ENCODE peak calls at places on chromosomes 11 and 22, in four cellular contexts. X, V, W and L are unnamed samples.

GRCh38 chr11:115447273-115447864 is 56.8 kb downstream of the CADM1 start:
- DNase-seq in X (no peak), V (no peak), W (no peak), L (no peak)

GRCh38 chr11:45852712-45853101 is 5.4 kb downstream of the CRY2 start:
- DNase-seq in X (no peak), V (peak; percentile 63), W (no peak), L (peak; percentile 20)

GRCh38 chr22:21628386-21629261 is 1.2 kb downstream of the YDJC start:
- DNase-seq in X (no peak), V (no peak), W (no peak), L (no peak)

GRCh38 chr11:109853156-109853776 is 239.9 kb upstream of the ZC3H12C start:
- DNase-seq in X (no peak), V (no peak), W (no peak), L (no peak)

GRCh38 chr22:17172172-17172833 is 13.2 kb upstream of the HDHD5 start:
- DNase-seq in X (no peak), V (peak; percentile 88), W (peak; percentile 70), L (peak; percentile 70)

GRCh38 chr11:7019500-7020182 is 505 bp downstream of the ZNF214 start:
- DNase-seq in X (no peak), V (peak; percentile 47), W (peak; percentile 66), L (peak; percentile 21)

GRCh38 chr11:8608646-8609045 is 14.6 kb upstream of the STK33 start:
- DNase-seq in X (no peak), V (no peak), W (no peak), L (no peak)

GRCh38 chr22:50583294-50583865 is 731 bp upstream of the CHKB start:
- DNase-seq in X (no peak), V (no peak), W (peak; percentile 58), L (no peak)

GRCh38 chr11:11148104-11148509 is 204.9 kb downstream of the CSNK2A3 start:
- DNase-seq in X (no peak), V (peak; percentile 78), W (peak; percentile 77), L (peak; percentile 89)

GRCh38 chr11:110075087-110075821 is 17.9 kb upstream of the ZC3H12C start:
- DNase-seq in X (no peak), V (no peak), W (no peak), L (no peak)

GRCh38 chr11:115996125-115996807 is 492.1 kb upstream of the CADM1 start:
- DNase-seq in X (no peak), V (no peak), W (no peak), L (no peak)

GRCh38 chr22:50139843-50140415 is 30.6 kb upstream of the PANX2 start:
- DNase-seq in X (no peak), V (no peak), W (no peak), L (no peak)

GRCh38 chr11:47468598-47469214 is 19.8 kb upstream of the RAPSN start:
- DNase-seq in X (no peak), V (no peak), W (peak; percentile 64), L (peak; percentile 27)

GRCh38 chr22:34414467-34415440 is 494.5 kb upstream of the LARGE1 start:
- DNase-seq in X (no peak), V (peak; percentile 69), W (no peak), L (peak; percentile 32)

GRCh38 chr11:125272092-125272491 is 107.5 kb downstream of the PKNOX2 start:
- DNase-seq in X (no peak), V (no peak), W (no peak), L (no peak)

GRCh38 chr22:49979587-49980264 is 19.2 kb downstream of the PIM3 start:
- DNase-seq in X (peak; percentile 70), V (no peak), W (peak; percentile 64), L (peak; percentile 49)

GRCh38 chr22:41949297-41949965 is 2.5 kb upstream of the CENPM start:
- DNase-seq in X (no peak), V (peak; percentile 37), W (no peak), L (no peak)
- H3K4me1 ChIP-seq in X (peaks cover 22% of the 10 kb centered on the region), V (no peaks in the 10 kb centered on the region), W (peaks cover 7% of the 10 kb centered on the region), L (peaks cover 5% of the 10 kb centered on the region)

GRCh38 chr11:76783294-76783900 is at the start of gene TSKU:
- DNase-seq in X (no peak), V (no peak), W (peak; percentile 80), L (no peak)
- H3K4me1 ChIP-seq in X (peaks cover 65% of the 10 kb centered on the region), V (peaks cover 2% of the 10 kb centered on the region), W (peaks cover 27% of the 10 kb centered on the region), L (peaks cover 43% of the 10 kb centered on the region)

DNA sequence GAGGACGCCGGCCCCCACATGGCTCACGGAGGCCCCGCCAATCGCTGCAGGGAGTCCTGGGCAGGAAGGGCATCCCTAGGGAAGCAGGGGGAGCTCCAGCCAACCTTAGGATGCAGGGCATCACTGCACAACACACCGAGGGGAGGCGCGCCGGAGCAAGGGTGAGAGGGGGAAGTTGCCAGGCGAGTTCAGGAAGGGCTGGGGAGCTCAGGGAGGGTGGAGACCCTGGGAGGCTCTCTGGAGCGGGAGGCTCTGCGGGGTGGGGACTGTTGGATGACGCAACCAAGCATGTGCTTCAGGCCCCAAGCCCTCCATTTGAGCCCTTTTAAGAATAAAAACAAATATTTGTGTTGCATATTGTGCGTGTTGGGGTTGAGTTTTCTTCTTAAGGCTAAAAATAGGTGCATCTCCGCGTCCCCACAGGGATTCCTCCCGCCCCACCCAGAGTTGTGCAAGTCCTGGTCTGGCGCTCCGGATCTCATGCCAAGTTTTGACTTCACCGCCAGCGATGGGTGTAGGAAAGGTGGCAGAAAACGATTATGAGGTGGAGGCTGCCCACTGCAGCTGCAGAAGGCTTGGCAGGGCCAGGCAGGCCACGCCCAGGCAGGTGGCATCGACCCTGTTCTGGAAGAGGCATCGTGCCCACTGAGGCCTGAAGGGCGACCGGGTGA is 65.2 kb downstream of the WNT7B start:
- DNase-seq in X (peak; percentile 36), V (no peak), W (peak; percentile 90), L (peak; percentile 79)
- H3K4me1 ChIP-seq in X (peaks cover 6% of the 10 kb centered on the region), V (no peaks in the 10 kb centered on the region), W (peaks cover 9% of the 10 kb centered on the region), L (peaks cover 19% of the 10 kb centered on the region)

GRCh38 chr11:75334976-75335375 is 16.5 kb downstream of the ARRB1 start:
- DNase-seq in X (no peak), V (no peak), W (no peak), L (no peak)

GRCh38 chr11:75333807-75334140 is 17.7 kb downstream of the ARRB1 start:
- DNase-seq in X (no peak), V (no peak), W (no peak), L (no peak)

GRCh38 chr11:75333022-75333806 is 18.2 kb downstream of the ARRB1 start:
- DNase-seq in X (no peak), V (no peak), W (no peak), L (no peak)

GRCh38 chr11:75337195-75337654 is 14.2 kb downstream of the ARRB1 start:
- DNase-seq in X (no peak), V (no peak), W (no peak), L (no peak)

DNA sequence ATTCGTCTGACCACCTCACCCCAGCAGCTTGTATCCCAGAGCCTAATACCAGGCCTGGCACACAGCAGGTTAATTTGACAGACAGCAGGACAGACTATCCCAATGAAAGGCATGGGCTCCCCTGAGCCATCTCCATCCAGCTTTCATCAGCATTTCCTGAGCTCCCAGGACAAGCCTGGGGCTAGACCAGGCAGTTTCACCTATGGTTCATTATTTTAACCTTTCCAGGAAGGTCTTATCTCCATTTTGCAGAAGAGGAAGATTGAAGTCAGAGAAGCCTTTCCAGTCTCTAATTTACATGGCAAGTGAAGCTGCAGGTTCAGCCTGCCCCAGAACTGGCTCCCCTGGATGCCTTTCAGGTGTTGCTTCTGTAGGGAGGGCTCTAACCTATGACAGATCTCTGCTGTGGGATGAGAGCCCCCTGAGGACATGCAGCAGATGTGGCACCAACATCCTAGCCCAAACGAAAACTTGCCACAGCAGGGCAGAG is 17.0 kb downstream of the ARRB1 start:
- DNase-seq in X (no peak), V (no peak), W (no peak), L (no peak)
- H3K4me1 ChIP-seq in X (peaks cover 88% of the 10 kb centered on the region), V (no peaks in the 10 kb centered on the region), W (peaks cover 86% of the 10 kb centered on the region), L (peaks cover 6% of the 10 kb centered on the region)

GRCh38 chr22:26567610-26568009 is 22.3 kb downstream of the TPST2 start:
- DNase-seq in X (no peak), V (no peak), W (no peak), L (no peak)
- H3K4me1 ChIP-seq in X (no peaks in the 10 kb centered on the region), V (no peaks in the 10 kb centered on the region), W (peaks cover 25% of the 10 kb centered on the region), L (peaks cover 65% of the 10 kb centered on the region)

DNA sequence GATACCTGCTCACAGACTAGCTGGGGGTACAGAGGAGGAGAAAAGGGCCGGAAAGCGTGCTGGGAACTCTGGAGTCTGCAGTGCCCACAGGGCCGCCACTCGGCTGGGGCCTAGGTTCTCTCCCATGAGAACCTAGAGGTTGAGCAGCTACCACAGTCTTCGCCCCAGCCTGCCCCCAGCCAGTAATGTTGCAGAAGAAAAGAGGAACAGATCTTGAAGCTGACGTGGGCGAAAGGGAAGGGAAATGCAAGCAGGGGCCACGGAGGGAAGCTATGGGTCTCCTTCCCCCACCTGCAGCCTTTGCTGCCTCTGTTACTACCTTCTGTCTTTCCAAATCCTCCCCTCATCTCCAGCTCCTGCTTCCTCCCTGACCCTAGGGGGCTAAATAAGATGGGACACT is 28.8 kb upstream of the P2RY2 start:
- DNase-seq in X (peak; percentile 29), V (peak; percentile 51), W (no peak), L (no peak)
- H3K4me1 ChIP-seq in X (peaks cover 3% of the 10 kb centered on the region), V (no peaks in the 10 kb centered on the region), W (peaks cover 13% of the 10 kb centered on the region), L (peaks cover 17% of the 10 kb centered on the region)

DNA sequence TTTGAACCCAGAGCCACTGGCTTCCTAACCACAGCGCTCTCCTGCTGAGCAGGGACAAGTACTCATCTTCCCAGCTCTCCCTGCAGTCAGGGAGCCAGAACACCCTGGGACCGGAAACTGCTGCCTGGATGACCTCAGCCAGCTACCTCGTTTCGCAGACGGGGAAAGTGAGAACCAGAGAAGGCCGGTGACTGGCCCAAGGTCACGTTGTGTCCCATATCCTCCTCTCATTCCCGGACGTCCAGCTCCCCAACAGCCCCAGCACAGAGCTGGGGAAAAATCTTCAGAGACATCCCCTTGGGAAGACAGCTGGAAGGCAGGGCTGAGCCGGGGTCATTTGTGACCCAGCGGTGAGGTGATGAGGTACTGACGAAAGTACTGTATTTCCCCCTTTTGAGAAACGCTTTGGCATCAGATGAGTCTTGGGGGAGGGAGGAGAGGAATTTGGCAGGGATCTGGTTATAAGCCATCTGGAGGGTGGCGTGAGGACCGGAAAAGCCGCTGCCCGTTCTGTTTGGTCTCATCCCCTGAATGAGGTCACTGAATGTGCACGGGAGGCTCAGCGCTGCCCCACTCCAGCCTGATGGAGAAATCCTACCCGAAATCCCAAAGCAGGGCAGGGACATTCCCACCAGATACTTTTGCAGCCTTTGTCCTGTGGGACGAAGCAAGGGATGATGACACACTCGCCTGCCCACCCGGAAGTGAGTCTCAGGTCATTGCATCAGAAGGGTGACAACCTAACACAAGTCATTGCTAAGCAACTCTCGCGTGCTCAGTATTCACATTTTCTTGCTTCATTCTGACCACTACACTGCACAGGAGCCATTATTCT is 41.1 kb downstream of the LIF start:
- DNase-seq in X (peak; percentile 25), V (no peak), W (no peak), L (no peak)
- H3K4me1 ChIP-seq in X (peaks cover 58% of the 10 kb centered on the region), V (no peaks in the 10 kb centered on the region), W (peaks cover 47% of the 10 kb centered on the region), L (peaks cover 35% of the 10 kb centered on the region)

DNA sequence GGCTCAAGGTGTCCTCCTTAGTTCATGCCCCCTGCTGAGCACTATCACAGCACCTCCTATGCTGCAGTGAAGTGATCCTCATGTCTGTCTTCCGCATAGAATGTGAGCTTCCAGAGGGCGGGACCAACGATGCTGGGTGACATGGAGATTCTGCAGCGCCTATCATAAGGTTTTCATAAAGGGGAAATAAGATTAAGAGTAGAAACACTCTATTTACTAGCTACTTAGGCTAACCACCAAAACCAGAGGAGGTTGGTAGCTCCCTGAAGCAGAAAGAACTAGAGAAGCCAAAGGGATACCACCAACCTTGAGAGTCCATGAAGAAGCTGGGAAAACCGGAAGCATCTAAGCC is 39.3 kb upstream of the POU2AF1 start:
- DNase-seq in X (no peak), V (no peak), W (no peak), L (no peak)
- H3K4me1 ChIP-seq in X (peaks cover 37% of the 10 kb centered on the region), V (no peaks in the 10 kb centered on the region), W (peaks cover 21% of the 10 kb centered on the region), L (peaks cover 58% of the 10 kb centered on the region)

GRCh38 chr11:61690706-61691377 is 10.7 kb downstream of the DAGLA start:
- DNase-seq in X (no peak), V (no peak), W (no peak), L (no peak)
- H3K4me1 ChIP-seq in X (peaks cover 36% of the 10 kb centered on the region), V (no peaks in the 10 kb centered on the region), W (peaks cover 27% of the 10 kb centered on the region), L (peaks cover 61% of the 10 kb centered on the region)